ENCODE peak calls at places on chromosomes 2 and 18, in six cellular contexts. One of them, this sample, is unnamed.

GRCh38 chr2:136117391-136117841 is 533 bp downstream of the CXCR4 start:
- DNase-seq in H9: peak
- DNase-seq in K562: peak
- DNase-seq in PC-9: no peak
- DNase-seq in neural progenitor cell: peak
- DNase-seq in A549: peak
- DNase-seq in this sample: peak

GRCh38 chr2:37985333-37985732 is 60.2 kb downstream of the RMDN2 start:
- DNase-seq in K562: no peak
- DNase-seq in PC-9: peak
- DNase-seq in neural progenitor cell: no peak
- DNase-seq in A549: no peak
- DNase-seq in H9: no peak
- DNase-seq in this sample: no peak

GRCh38 chr2:232994446-232994845 is 18.6 kb downstream of the NGEF start:
- DNase-seq in A549: no peak
- DNase-seq in PC-9: no peak
- DNase-seq in neural progenitor cell: no peak
- DNase-seq in H9: peak
- DNase-seq in K562: no peak
- DNase-seq in this sample: no peak

GRCh38 chr18:49359732-49360444 is 100.6 kb downstream of the DYM start:
- DNase-seq in K562: no peak
- DNase-seq in H9: no peak
- DNase-seq in A549: peak
- DNase-seq in neural progenitor cell: no peak
- DNase-seq in PC-9: peak
- DNase-seq in this sample: no peak

GRCh38 chr2:45713126-45713525 is 61.7 kb downstream of the PRKCE start:
- DNase-seq in K562: no peak
- DNase-seq in H9: no peak
- DNase-seq in PC-9: no peak
- DNase-seq in neural progenitor cell: no peak
- DNase-seq in A549: no peak
- DNase-seq in this sample: no peak

GRCh38 chr18:5214583-5215351 is 17.7 kb upstream of the AKAIN1 start:
- DNase-seq in H9: no peak
- DNase-seq in K562: no peak
- DNase-seq in PC-9: no peak
- DNase-seq in A549: no peak
- DNase-seq in neural progenitor cell: no peak
- DNase-seq in this sample: no peak

GRCh38 chr18:524496-524895 is 24.0 kb upstream of the COLEC12 start:
- DNase-seq in neural progenitor cell: no peak
- DNase-seq in H9: no peak
- DNase-seq in A549: no peak
- DNase-seq in PC-9: no peak
- DNase-seq in K562: no peak
- DNase-seq in this sample: no peak

GRCh38 chr2:48400553-48401179 is 129.3 kb upstream of the STON1 start:
- DNase-seq in H9: no peak
- DNase-seq in A549: no peak
- DNase-seq in neural progenitor cell: peak
- DNase-seq in PC-9: no peak
- DNase-seq in K562: no peak
- DNase-seq in this sample: no peak

GRCh38 chr18:36539674-36540073 is 242.2 kb downstream of the FHOD3 start:
- DNase-seq in neural progenitor cell: no peak
- DNase-seq in K562: no peak
- DNase-seq in H9: no peak
- DNase-seq in PC-9: no peak
- DNase-seq in A549: no peak
- DNase-seq in this sample: no peak

GRCh38 chr2:232888099-232888836 is 18.2 kb downstream of the SNORC start:
- DNase-seq in K562: no peak
- DNase-seq in neural progenitor cell: no peak
- DNase-seq in H9: no peak
- DNase-seq in PC-9: no peak
- DNase-seq in A549: no peak
- DNase-seq in this sample: no peak

GRCh38 chr2:20382965-20383800 is 32.5 kb upstream of the PUM2 start:
- DNase-seq in H9: no peak
- DNase-seq in PC-9: peak
- DNase-seq in K562: no peak
- DNase-seq in neural progenitor cell: no peak
- DNase-seq in A549: peak
- DNase-seq in this sample: no peak

GRCh38 chr2:16332681-16333519 is 332.7 kb downstream of the CYRIA start:
- DNase-seq in A549: no peak
- DNase-seq in H9: no peak
- DNase-seq in neural progenitor cell: no peak
- DNase-seq in PC-9: no peak
- DNase-seq in K562: no peak
- DNase-seq in this sample: no peak

GRCh38 chr2:55012648-55013484 is 37.4 kb downstream of the RTN4 start:
- DNase-seq in neural progenitor cell: no peak
- DNase-seq in A549: no peak
- DNase-seq in PC-9: no peak
- DNase-seq in K562: no peak
- DNase-seq in H9: no peak
- DNase-seq in this sample: no peak

GRCh38 chr2:32627441-32627900 is 379 bp upstream of the TTC27 start:
- DNase-seq in PC-9: no peak
- DNase-seq in neural progenitor cell: peak
- DNase-seq in H9: peak
- DNase-seq in K562: no peak
- DNase-seq in A549: peak
- DNase-seq in this sample: peak

GRCh38 chr2:233929352-233929843 is 12.2 kb downstream of the TRPM8 start:
- DNase-seq in neural progenitor cell: no peak
- DNase-seq in A549: peak
- DNase-seq in PC-9: no peak
- DNase-seq in H9: peak
- DNase-seq in K562: no peak
- DNase-seq in this sample: peak

GRCh38 chr2:219286436-219287115 is 7.4 kb downstream of the DNAJB2 start:
- DNase-seq in PC-9: no peak
- DNase-seq in neural progenitor cell: no peak
- DNase-seq in K562: no peak
- DNase-seq in H9: no peak
- DNase-seq in A549: no peak
- DNase-seq in this sample: peak

GRCh38 chr2:57876313-57876712 is 170.3 kb upstream of the VRK2 start:
- DNase-seq in A549: no peak
- DNase-seq in neural progenitor cell: no peak
- DNase-seq in K562: no peak
- DNase-seq in H9: no peak
- DNase-seq in PC-9: no peak
- DNase-seq in this sample: no peak
- H3K4me2 ChIP-seq in A549: no peak
- H3K4me2 ChIP-seq in neural progenitor cell: no peak
- H3K4me2 ChIP-seq in K562: no peak
- H3K4me2 ChIP-seq in H9: no peak
- H3K4me2 ChIP-seq in PC-9: no peak
- H3K4me2 ChIP-seq in this sample: no peak

GRCh38 chr18:46332956-46333355 is 228.8 kb downstream of the HAUS1 start:
- DNase-seq in neural progenitor cell: peak
- DNase-seq in PC-9: no peak
- DNase-seq in K562: no peak
- DNase-seq in H9: no peak
- DNase-seq in A549: no peak
- DNase-seq in this sample: peak
- H3K4me2 ChIP-seq in neural progenitor cell: peak
- H3K4me2 ChIP-seq in PC-9: peak
- H3K4me2 ChIP-seq in K562: no peak
- H3K4me2 ChIP-seq in H9: peak
- H3K4me2 ChIP-seq in A549: peak
- H3K4me2 ChIP-seq in this sample: peak

DNA sequence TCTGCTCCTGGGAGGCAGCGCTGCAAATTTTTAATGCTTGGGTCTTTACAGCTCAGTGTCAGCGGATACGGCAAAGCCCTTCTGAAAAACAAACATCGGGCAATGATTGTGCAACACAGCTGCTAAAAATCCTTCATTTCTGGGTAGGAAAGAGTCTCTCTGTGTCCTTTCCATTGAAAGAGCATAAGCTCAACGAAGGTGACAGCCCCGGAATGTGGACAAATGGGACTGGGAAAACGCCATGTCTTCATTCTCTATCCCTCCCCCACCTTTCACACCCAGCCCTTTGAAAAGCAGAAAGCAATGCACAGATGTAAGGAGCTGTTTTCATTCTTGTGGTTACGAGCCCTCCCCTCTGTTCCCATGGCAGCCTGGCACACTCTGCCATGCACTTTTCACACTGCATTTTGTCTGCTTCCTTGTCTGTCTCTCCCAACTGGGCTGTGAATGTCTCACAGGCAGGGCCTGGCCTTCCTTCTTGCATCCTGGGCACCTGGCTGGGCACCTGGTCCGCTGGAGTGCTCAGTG is 16.1 kb downstream of the TMEM177 start:
- DNase-seq in A549: no peak
- DNase-seq in K562: no peak
- DNase-seq in H9: no peak
- DNase-seq in neural progenitor cell: no peak
- DNase-seq in PC-9: no peak
- DNase-seq in this sample: no peak
- H3K4me2 ChIP-seq in A549: no peak
- H3K4me2 ChIP-seq in K562: no peak
- H3K4me2 ChIP-seq in H9: no peak
- H3K4me2 ChIP-seq in neural progenitor cell: peak
- H3K4me2 ChIP-seq in PC-9: peak
- H3K4me2 ChIP-seq in this sample: peak

DNA sequence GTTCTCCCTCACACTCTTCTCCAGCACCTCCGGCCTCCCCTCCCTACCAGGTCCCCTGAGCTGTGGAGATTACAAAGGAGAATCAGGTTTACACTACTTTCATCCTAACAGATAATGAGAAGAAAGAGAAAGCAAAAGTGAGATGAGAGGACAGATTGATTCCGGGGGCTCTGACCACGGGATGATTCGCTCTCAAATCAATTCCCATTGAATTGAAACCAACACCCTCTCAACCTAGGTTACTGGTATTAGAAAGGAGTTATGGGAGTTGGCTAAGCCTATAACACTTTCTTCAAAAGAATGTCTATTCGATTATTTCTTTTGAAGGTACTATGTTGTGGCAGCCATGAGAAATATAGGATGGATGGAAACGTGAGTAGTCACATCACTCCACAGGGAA is 386.2 kb upstream of the TNP1 start:
- DNase-seq in neural progenitor cell: no peak
- DNase-seq in K562: no peak
- DNase-seq in PC-9: no peak
- DNase-seq in H9: no peak
- DNase-seq in A549: no peak
- DNase-seq in this sample: no peak
- H3K4me2 ChIP-seq in neural progenitor cell: no peak
- H3K4me2 ChIP-seq in K562: no peak
- H3K4me2 ChIP-seq in PC-9: no peak
- H3K4me2 ChIP-seq in H9: no peak
- H3K4me2 ChIP-seq in A549: no peak
- H3K4me2 ChIP-seq in this sample: no peak

GRCh38 chr2:180040146-180040925 is 33.2 kb upstream of the CWC22 start:
- DNase-seq in A549: no peak
- DNase-seq in K562: no peak
- DNase-seq in PC-9: no peak
- DNase-seq in H9: no peak
- DNase-seq in neural progenitor cell: no peak
- DNase-seq in this sample: no peak
- H3K4me2 ChIP-seq in A549: no peak
- H3K4me2 ChIP-seq in K562: no peak
- H3K4me2 ChIP-seq in PC-9: no peak
- H3K4me2 ChIP-seq in H9: no peak
- H3K4me2 ChIP-seq in neural progenitor cell: no peak
- H3K4me2 ChIP-seq in this sample: no peak

GRCh38 chr2:169590804-169591203 is 6.7 kb downstream of the PPIG start:
- DNase-seq in A549: no peak
- DNase-seq in neural progenitor cell: no peak
- DNase-seq in H9: no peak
- DNase-seq in K562: no peak
- DNase-seq in PC-9: no peak
- DNase-seq in this sample: no peak
- H3K4me2 ChIP-seq in A549: no peak
- H3K4me2 ChIP-seq in neural progenitor cell: no peak
- H3K4me2 ChIP-seq in H9: no peak
- H3K4me2 ChIP-seq in K562: no peak
- H3K4me2 ChIP-seq in PC-9: no peak
- H3K4me2 ChIP-seq in this sample: no peak

DNA sequence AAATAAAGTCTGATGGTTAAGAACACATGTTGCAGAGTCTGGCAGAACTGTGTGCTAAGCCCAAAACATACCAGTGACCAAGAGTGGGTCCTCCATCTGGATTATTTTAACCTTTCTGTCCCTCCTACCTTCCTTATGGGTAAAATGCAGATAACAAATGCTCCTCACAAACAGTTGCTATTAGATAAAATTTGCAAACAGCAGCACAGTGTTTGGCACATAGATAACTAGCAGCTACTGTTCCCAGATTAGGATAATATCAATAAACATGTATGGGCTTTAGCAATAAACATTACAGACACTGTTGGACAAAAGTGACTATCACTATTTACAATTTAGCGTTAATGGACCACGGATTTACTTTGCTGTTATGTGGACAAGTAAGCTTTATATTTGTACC is 154.9 kb downstream of the TCF4 start:
- DNase-seq in A549: no peak
- DNase-seq in H9: no peak
- DNase-seq in PC-9: no peak
- DNase-seq in neural progenitor cell: no peak
- DNase-seq in K562: peak
- DNase-seq in this sample: no peak
- H3K4me2 ChIP-seq in A549: no peak
- H3K4me2 ChIP-seq in H9: no peak
- H3K4me2 ChIP-seq in PC-9: no peak
- H3K4me2 ChIP-seq in neural progenitor cell: no peak
- H3K4me2 ChIP-seq in K562: no peak
- H3K4me2 ChIP-seq in this sample: no peak